ENCODE peak calls at places on chromosome 14, in six cellular contexts. K is CD8-positive, alpha-beta T cell; M is K562; F is thoracic aorta; I is H9; T is brain microvascular endothelial cell. N is an unnamed sample. For H3K27me3, the result is how much of the 10 kb centered on the place peaks cover.

GRCh38 chr14:59354666-59355065 is 110.5 kb downstream of the GPR135 start:
- DNase-seq in K (no peak), M (no peak), F (no peak), I (no peak), T (no peak), N (no peak)

GRCh38 chr14:91273273-91273884 is 28.9 kb upstream of the GPR68 start:
- DNase-seq in K (no peak), M (no peak), F (no peak), I (no peak), T (no peak), N (no peak)

GRCh38 chr14:99272669-99273024 is 650 bp upstream of the BCL11B start:
- DNase-seq in K (no peak), M (no peak), F (no peak), I (no peak), T (no peak), N (no peak)

GRCh38 chr14:100336618-100337530 is 13.7 kb downstream of the SLC25A47 start:
- DNase-seq in K (no peak), M (no peak), F (no peak), I (no peak), T (no peak), N (no peak)

GRCh38 chr14:50812180-50812579 is 18.8 kb downstream of the NIN start:
- DNase-seq in K (no peak), M (no peak), F (no peak), I (no peak), T (no peak), N (no peak)

GRCh38 chr14:61923348-61923747 is 161.1 kb downstream of the SNAPC1 start:
- DNase-seq in K (no peak), M (no peak), F (no peak), I (no peak), T (peak), N (no peak)

GRCh38 chr14:91753501-91754128 is 21.7 kb upstream of the CATSPERB start:
- DNase-seq in K (no peak), M (no peak), F (no peak), I (no peak), T (no peak), N (no peak)

GRCh38 chr14:52977798-52978197 is 26.9 kb upstream of the FERMT2 start:
- DNase-seq in K (no peak), M (no peak), F (no peak), I (no peak), T (no peak), N (no peak)

GRCh38 chr14:50366589-50366988 is 30.1 kb downstream of the CDKL1 start:
- DNase-seq in K (no peak), M (no peak), F (no peak), I (no peak), T (no peak), N (no peak)

GRCh38 chr14:89619616-89620273 is 202.7 kb upstream of the FOXN3 start:
- DNase-seq in K (no peak), M (no peak), F (no peak), I (no peak), T (no peak), N (no peak)

GRCh38 chr14:59116984-59117415 is 71.5 kb upstream of the DAAM1 start:
- DNase-seq in K (no peak), M (no peak), F (no peak), I (no peak), T (no peak), N (no peak)

GRCh38 chr14:105325303-105325702 is 10.8 kb downstream of the PACS2 start:
- DNase-seq in K (no peak), M (no peak), F (no peak), I (no peak), T (no peak), N (no peak)

DNA sequence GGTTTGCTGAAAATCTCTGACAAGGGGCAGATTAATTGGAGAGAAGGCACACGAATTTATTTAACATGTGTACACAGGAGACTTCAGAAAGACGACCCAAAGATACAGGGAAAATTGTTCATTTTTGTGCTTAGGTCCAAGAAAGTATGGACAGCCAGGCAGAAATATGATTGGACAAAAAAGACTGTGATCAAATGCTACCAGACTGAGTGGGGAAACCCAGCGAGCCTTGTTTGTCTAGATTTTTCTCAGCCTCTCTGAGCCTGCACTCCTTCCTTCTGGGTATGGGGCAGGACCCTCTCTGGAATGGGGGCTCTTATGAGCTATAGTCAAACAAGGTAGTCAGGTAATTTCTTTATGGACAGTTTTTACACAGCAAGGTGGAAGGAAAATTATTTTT is 10.4 kb upstream of the CIPC start:
- DNase-seq in K (no peak), M (no peak), F (no peak), I (no peak), T (no peak), N (no peak)
- H3K27ac ChIP-seq in K (no peak), M (no peak), F (no peak), I (peak), T (no peak), N (no peak)

GRCh38 chr14:65102441-65103149 is at the start of gene MAX:
- DNase-seq in K (peak), M (peak), F (peak), I (peak), T (peak), N (peak)

GRCh38 chr14:65101631-65102440 is 481 bp downstream of the MAX start:
- DNase-seq in K (peak), M (no peak), F (no peak), I (peak), T (no peak), N (peak)

GRCh38 chr14:65104791-65105190 is 2.5 kb upstream of the MAX start:
- DNase-seq in K (no peak), M (no peak), F (no peak), I (no peak), T (no peak), N (no peak)

GRCh38 chr14:65100905-65101541 is 1.3 kb downstream of the MAX start:
- DNase-seq in K (no peak), M (no peak), F (no peak), I (no peak), T (no peak), N (no peak)

DNA sequence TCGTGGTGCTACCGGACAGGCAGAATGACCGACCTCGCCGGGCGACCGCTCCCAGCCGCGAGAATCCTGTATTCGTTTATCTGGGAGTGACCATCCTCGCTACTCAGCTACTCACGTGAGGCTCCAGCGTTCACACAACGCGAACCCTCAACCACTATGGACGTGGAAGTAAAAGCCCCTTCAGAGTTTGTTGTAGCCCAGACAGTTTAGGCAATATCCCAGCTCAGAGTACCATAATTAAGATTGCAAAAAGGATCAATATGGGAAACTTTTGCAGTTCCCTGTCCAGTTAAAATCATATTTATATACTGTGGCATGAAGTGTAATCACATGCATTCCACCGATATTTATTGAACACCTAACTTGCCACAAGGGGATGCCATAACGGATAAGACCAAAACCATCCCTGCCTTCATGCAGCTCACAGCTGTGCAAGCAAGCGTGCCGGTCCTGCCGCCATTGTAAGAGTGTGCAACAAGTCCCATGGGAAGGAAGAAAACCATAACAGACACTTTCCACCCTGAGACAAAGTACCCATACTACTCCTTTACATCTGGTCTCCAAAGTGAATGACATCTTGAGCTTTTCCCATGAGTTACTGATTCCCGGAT is 938 bp upstream of the MAX start:
- DNase-seq in K (no peak), M (no peak), F (no peak), I (no peak), T (peak), N (no peak)
- TF ChIP-seq CTCF in K (no peak), M (no peak), F (no peak), I (peak), T (peak), N (no peak)

DNA sequence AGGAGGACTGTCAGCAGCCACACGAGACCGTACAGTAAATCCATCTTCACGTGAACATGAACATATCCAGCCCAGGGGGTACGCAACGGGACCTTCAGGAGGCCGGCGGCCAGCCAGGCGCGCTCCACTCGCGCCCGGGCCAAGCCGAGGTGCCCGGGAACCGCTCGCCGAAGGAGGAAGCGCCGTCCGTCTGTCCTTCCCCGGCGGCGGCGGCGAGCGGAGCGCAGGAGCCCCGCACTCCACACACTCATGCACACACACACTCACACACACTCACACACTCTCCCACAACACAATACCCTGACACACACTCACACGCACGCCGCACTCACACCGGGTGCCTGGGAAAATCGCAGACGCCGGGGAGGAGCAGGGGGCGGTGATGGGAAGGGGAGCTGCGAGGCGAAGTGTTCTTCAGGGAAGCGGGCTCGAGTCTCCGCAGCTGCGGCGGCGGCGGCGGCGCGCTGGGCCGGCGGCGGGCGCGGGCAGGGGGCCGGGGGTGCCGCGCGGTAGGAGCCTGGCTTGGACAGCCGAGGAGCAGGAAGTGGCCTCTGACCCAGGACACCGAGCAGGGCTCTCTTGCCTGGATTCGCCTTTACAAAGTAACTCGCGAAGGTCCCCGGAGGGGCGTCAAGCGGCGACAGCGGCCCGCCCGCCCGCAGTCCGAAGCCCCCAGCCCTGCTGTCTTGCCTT is 713 bp downstream of the MDGA2 start:
- DNase-seq in K (no peak), M (no peak), F (no peak), I (peak), T (no peak), N (no peak)
- H3K27me3 ChIP-seq in K (under half), M (under half), F (under half), I (under half), T (under half), N (under half)

GRCh38 chr14:73728106-73729014 is 14.2 kb upstream of the PNMA1 start:
- DNase-seq in K (peak), M (peak), F (no peak), I (peak), T (peak), N (peak)
- H3K27ac ChIP-seq in K (no peak), M (peak), F (peak), I (no peak), T (peak), N (peak)

GRCh38 chr14:40113671-40114070 is 681.4 kb upstream of the FBXO33 start:
- DNase-seq in K (no peak), M (no peak), F (no peak), I (no peak), T (no peak), N (no peak)
- TF ChIP-seq CTCF in K (no peak), M (no peak), F (no peak), I (no peak), T (no peak), N (no peak)

GRCh38 chr14:28406181-28406580 is 360.4 kb upstream of the FOXG1 start:
- DNase-seq in K (no peak), M (no peak), F (no peak), I (no peak), T (no peak), N (no peak)
- H3K27me3 ChIP-seq in K (under half), M (under half), F (under half), I (under half), T (under half), N (under half)

DNA sequence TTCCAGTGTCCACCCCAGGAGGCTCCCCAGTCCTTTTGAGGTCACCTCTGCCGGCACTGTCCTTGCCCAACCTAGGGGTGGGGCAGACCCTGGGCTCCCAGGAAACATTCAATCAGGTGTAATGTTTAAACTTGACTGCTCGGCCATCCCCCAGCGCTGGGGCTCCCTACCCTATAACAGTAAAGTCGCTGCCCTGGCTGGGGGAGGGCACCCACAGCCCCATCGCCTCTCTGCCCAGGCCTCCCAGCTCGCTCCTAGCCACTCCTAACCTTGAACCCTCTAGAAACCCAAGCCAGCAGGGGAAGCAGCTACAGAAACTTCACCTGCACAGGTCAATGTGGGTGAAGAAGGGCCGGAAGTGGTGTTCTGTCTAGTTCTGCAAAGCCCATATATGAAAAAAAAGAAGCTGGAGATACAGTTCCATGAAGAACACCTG is 1.3 kb downstream of the CLMN start:
- DNase-seq in K (no peak), M (no peak), F (no peak), I (no peak), T (no peak), N (no peak)
- H3K27ac ChIP-seq in K (no peak), M (no peak), F (no peak), I (no peak), T (no peak), N (no peak)

N was measured in CD4-positive, alpha-beta T cell.